ENCODE peak calls at places on chromosomes 7 and 10, in six cellular contexts. D is OCI-LY7, L is stomach, Q is brain microvascular endothelial cell, W is cardiac muscle cell, T is fibroblast of the aortic adventitia. I is an unnamed sample.

GRCh38 chr10:92213049-92213448 is 77.8 kb downstream of the CPEB3 start:
- DNase-seq in D (no peak), T (no peak), Q (no peak), L (no peak), W (no peak), I (no peak)

GRCh38 chr7:519974-520458 is 370 bp upstream of the PDGFA start:
- DNase-seq in T (peak; percentile 44), L (peak; percentile 63), Q (no peak), W (peak; percentile 75), D (no peak), I (peak; percentile 56)

GRCh38 chr7:124101173-124101768 is 68.4 kb upstream of the TMEM229A start:
- DNase-seq in W (peak; percentile 35), T (peak; percentile 9), Q (no peak), D (peak; percentile 17), L (peak; percentile 35), I (no peak)

GRCh38 chr7:108245523-108246226 is 115.5 kb upstream of the LAMB4 start:
- DNase-seq in L (no peak), D (no peak), W (no peak), Q (no peak), T (no peak), I (no peak)

GRCh38 chr10:73810358-73810734 is 1.1 kb downstream of the NDST2 start:
- DNase-seq in L (no peak), D (no peak), W (no peak), Q (no peak), T (peak; percentile 33), I (no peak)

GRCh38 chr7:101733713-101734475 is 83.5 kb upstream of the CUX1 start:
- DNase-seq in W (peak; percentile 87), T (peak; percentile 52), Q (peak; percentile 18), D (no peak), L (peak; percentile 66), I (peak; percentile 62)

GRCh38 chr7:143347950-143348349 is 14.6 kb downstream of the FAM131B start:
- DNase-seq in D (no peak), W (no peak), L (no peak), T (no peak), Q (no peak), I (no peak)

GRCh38 chr10:48450233-48450810 is 143.8 kb downstream of the MAPK8 start:
- DNase-seq in L (peak; percentile 18), Q (no peak), W (no peak), T (no peak), D (no peak), I (no peak)

GRCh38 chr10:91635401-91636400 is 2.8 kb upstream of the PPP1R3C start:
- DNase-seq in T (peak; percentile 91), D (peak; percentile 30), L (peak; percentile 71), Q (peak; percentile 79), W (peak; percentile 89), I (peak; percentile 74)

GRCh38 chr7:76054129-76055120 is 6.5 kb downstream of the MDH2 start:
- DNase-seq in T (peak; percentile 35), W (no peak), Q (peak; percentile 32), D (no peak), L (no peak), I (peak; percentile 71)

GRCh38 chr10:45580781-45581496 is 91.6 kb downstream of the ZFAND4 start:
- DNase-seq in W (no peak), Q (no peak), T (no peak), L (no peak), D (peak; percentile 23), I (no peak)
- H3K4me3 ChIP-seq in W (no peak overlapping the region), Q (no peak overlapping the region), T (no peak overlapping the region), L (peak overlapping the region; percentile 28), D (peak overlapping the region; percentile 68), I (no peak overlapping the region)

GRCh38 chr10:128660726-128661125 is 534.5 kb upstream of the MKI67 start:
- DNase-seq in L (no peak), Q (no peak), T (no peak), D (no peak), W (no peak), I (no peak)
- TF ChIP-seq CTCF in L (no peak), Q (no peak), T (no peak), D (peak; percentile 16), W (no peak), I (no peak)

GRCh38 chr7:155508372-155509024 is 37.9 kb downstream of the CNPY1 start:
- DNase-seq in T (no peak), D (no peak), Q (no peak), W (no peak), L (no peak), I (no peak)
- H3K4me3 ChIP-seq in T (no peak overlapping the region), D (no peak overlapping the region), Q (no peak overlapping the region), W (no peak overlapping the region), L (no peak overlapping the region), I (no peak overlapping the region)

GRCh38 chr10:86755454-86755739 is 1.0 kb upstream of the BMPR1A start:
- DNase-seq in T (no peak), W (no peak), L (no peak), Q (no peak), D (no peak), I (no peak)

GRCh38 chr10:86755740-86756510 is 494 bp upstream of the BMPR1A start:
- DNase-seq in Q (peak; percentile 69), T (peak; percentile 80), L (peak; percentile 90), D (peak; percentile 63), W (peak; percentile 97), I (peak; percentile 96)

GRCh38 chr10:86756511-86757109 is at the start of gene BMPR1A:
- DNase-seq in D (no peak), W (peak; percentile 64), L (peak; percentile 91), T (no peak), Q (peak; percentile 65), I (peak; percentile 50)

GRCh38 chr10:86758231-86759072 is 2.0 kb downstream of the BMPR1A start:
- DNase-seq in D (no peak), Q (no peak), L (no peak), W (no peak), T (peak; percentile 38), I (no peak)

DNA sequence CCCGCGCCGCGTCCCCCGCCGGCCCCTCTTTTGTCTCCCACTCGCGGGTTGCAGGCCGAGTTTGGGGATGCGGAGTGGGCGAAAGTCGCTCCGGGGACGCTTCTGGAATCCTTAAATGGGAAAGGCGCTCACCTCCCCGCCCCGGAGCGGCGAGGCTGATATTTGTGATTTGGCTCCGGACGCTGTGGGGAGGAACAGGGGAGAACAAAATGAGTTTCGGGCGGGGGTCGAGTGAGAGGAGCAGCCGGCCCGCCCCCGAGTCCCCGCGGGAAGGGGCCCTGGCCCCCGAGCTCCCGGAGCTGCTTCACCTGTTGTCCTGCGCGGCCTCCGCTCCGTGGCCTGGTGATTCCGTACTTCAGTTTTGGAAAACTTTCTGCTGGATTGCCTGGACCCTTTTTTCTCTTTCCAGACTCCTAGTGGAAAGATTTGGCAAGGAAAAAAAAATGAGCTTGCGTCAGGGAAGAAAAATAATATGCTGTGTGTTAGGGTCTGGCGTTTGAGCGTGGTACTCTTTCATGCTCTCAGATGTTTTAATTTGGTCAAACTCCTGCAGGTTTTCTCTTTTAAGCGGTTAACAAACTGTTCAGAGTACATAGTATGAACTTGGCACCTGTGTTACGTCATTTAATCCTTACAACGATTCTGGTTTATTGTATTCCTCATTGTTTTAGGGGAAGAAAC is 831 bp downstream of the BMPR1A start:
- DNase-seq in T (peak; percentile 75), Q (peak; percentile 26), L (peak; percentile 31), D (no peak), W (peak; percentile 62), I (peak; percentile 70)
- TF ChIP-seq CTCF in T (peak; percentile 56), Q (peak; percentile 51), L (no peak), D (no peak), W (peak; percentile 40), I (peak; percentile 22)

DNA sequence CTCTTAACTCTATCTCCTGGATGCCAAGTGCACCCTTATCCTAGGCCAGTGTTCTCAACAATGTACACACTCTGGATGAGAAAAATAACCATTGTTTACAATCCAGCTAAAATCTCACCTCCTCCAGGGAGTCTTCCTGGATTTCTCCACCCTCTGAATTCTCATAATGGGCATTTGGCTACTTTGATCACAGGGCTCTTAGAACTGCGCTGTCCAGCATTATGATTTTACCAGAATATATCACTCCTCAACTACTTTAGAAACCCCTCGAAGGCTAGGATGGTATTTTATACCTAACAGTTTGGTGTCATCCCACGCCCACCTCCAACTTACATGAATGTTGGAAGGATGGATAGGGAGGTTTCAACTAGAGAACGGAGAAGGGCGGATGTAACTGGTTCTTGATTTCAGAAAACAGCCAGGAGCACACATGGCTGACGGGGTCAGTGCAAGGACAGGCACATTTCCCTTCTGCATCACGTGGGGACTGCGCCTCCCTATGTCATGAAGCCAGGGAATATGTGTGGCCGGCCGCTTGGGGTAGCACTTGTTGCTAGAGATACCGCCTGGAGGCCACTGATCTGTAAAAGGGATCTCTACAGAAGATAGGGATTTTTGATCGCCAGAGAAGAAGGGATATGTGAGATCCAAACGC is 1.2 kb upstream of the ATP6V0E2 start:
- DNase-seq in T (peak; percentile 71), Q (peak; percentile 90), W (peak; percentile 77), D (peak; percentile 50), L (peak; percentile 67), I (peak; percentile 94)
- H3K4me3 ChIP-seq in T (peak overlapping the region; percentile 83), Q (peak overlapping the region; percentile 74), W (peak overlapping the region; percentile 62), D (peak overlapping the region; percentile 75), L (peak overlapping the region; percentile 63), I (peak overlapping the region; percentile 74)

GRCh38 chr10:80292607-80293239 is 3.3 kb upstream of the MAT1A start:
- DNase-seq in D (no peak), W (no peak), T (no peak), Q (no peak), L (no peak), I (no peak)

GRCh38 chr10:80284522-80284921 is 4.9 kb downstream of the MAT1A start:
- DNase-seq in D (no peak), T (no peak), W (no peak), L (no peak), Q (no peak), I (no peak)

GRCh38 chr10:80290474-80291220 is 1.2 kb upstream of the MAT1A start:
- DNase-seq in W (no peak), D (no peak), Q (no peak), L (no peak), T (no peak), I (no peak)

GRCh38 chr10:80288849-80289248 is 609 bp downstream of the MAT1A start:
- DNase-seq in D (no peak), W (no peak), L (no peak), T (no peak), Q (no peak), I (no peak)

GRCh38 chr10:80289451-80290287 is at the start of gene MAT1A:
- DNase-seq in W (peak; percentile 55), D (no peak), T (no peak), Q (no peak), L (no peak), I (peak; percentile 11)
- TF ChIP-seq CTCF in W (peak; percentile 9), D (no peak), T (no peak), Q (no peak), L (no peak), I (no peak)